ENCODE peak calls at places on chromosomes 12 and 14, in four cellular contexts. I, U, R and N are unnamed samples.

GRCh38 chr14:102774391-102775153 is 2.7 kb upstream of the TRAF3 start:
- DNase-seq in R (peak), I (peak), U (peak), N (peak)

GRCh38 chr12:130482448-130482847 is 144.8 kb downstream of the PIWIL1 start:
- DNase-seq in U (peak), I (no peak), R (no peak), N (no peak)

GRCh38 chr12:59459966-59460365 is 135.9 kb upstream of the SLC16A7 start:
- DNase-seq in R (no peak), I (no peak), U (no peak), N (no peak)

GRCh38 chr12:77888611-77889010 is 57.9 kb downstream of the NAV3 start:
- DNase-seq in R (no peak), U (no peak), I (peak), N (no peak)

GRCh38 chr14:100317897-100318808 is 5.0 kb upstream of the SLC25A47 start:
- DNase-seq in I (no peak), U (peak), R (peak), N (peak)

GRCh38 chr14:104095426-104096310 is 10.2 kb downstream of the ASPG start:
- DNase-seq in I (no peak), U (no peak), R (no peak), N (no peak)

GRCh38 chr12:68913682-68914081 is 19.3 kb downstream of the CPM start:
- DNase-seq in U (no peak), R (no peak), I (no peak), N (no peak)

GRCh38 chr14:65949711-65950516 is 536.3 kb upstream of the CCDC196 start:
- DNase-seq in I (peak), R (peak), U (no peak), N (peak)

GRCh38 chr14:46344327-46344937 is 307.1 kb downstream of the RPL10L start:
- DNase-seq in R (no peak), U (no peak), I (peak), N (peak)

DNA sequence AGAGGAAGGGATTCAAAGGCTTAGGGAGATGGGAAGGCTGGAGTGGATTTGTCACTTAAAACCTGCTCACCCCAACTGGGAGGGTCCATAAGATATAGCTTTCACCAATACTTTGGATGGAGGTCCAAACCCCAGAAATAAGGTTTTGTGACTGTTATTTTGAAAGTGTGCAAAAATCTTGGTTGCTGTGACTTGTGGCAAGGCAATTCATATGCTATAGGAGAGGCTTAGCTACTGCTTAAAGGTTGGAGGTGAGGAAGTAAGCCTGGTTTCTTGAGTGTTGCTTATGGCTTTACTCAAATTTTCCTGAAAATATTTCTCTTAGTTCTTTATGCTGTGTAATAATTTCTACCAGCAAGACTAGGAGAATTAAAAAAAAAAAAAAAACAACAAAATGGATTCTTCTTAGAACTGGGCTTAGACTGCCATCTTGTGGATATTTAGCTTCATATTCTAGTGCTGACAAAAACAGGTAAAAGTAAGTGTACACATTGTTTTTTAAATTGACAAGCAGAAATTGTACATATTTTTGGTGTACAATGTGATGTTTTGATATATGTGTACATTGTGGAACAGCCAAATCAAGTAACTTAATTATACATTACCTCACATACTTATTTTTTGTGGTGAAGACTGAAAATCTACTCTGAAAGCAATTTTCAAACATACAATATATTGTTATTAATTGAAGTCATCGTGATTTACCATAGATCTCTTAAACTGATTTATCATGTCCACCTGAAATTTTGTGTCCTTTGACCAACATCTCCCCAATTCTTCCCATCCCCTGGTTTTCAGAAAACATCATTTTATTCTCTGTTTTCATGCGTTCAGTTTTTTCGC is 23.0 kb downstream of the PDE6H start:
- DNase-seq in U (no peak), I (peak), R (peak), N (peak)
- TF ChIP-seq ELF4 in U (no peak), I (no peak), R (no peak), N (no peak)

GRCh38 chr12:97781342-97781741 is 318.7 kb downstream of the RMST start:
- DNase-seq in I (no peak), R (no peak), U (no peak), N (no peak)

DNA sequence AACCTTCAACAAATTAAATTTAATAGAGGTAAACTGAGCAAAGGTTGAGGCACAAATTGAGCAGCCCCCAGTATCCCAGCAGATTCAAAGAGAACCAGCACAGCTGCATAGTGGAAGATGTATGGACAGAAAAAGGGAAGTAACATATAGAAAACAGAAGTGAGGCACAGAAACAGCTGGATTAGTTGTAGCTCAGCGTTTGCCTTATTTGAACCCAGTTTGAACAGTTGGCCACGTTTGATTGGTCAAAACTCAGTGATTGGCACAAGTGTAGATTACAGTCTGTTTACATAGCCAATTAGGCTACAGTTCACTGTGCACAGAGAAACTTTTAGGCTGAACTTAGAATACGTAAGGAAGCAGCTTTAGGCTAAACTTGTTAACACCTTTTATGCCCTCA is 315.5 kb downstream of the RMST start:
- DNase-seq in R (no peak), U (no peak), I (no peak), N (no peak)
- TF ChIP-seq ELF4 in R (no peak), U (no peak), I (no peak), N (no peak)

GRCh38 chr12:11705010-11705409 is 55.5 kb downstream of the ETV6 start:
- DNase-seq in R (no peak), I (peak), U (no peak), N (no peak)
- TF ChIP-seq ELF4 in R (no peak), I (no peak), U (no peak), N (no peak)

DNA sequence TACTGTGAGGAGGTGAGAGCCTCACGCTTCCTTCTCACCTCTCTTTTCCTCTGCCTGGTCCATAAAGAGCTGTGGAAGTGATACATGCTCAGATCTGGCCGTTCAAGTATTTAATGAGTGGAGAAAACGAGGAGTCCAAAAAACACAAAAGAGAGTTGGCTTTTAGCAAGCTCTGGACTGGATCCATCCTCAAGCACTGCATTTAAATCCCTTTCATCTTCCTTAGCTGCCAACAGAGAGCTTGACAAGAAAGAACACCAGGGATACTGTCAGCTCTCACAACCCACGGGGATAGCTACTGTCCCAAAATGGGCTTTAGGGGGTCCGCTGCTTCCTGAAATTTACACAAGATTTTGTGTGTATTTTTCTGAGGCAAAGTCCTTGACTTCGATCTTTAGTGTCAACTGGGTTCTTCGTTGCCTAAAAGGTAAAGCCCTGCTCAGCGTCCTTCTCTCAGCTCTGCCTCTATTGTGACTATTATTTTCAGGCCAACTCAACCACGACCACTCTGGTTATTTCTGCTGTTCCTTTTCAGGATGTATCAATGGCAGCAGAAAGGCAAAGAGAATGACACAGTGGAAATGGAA is 120.9 kb downstream of the TMTC1 start:
- DNase-seq in R (no peak), U (no peak), I (no peak), N (no peak)
- TF ChIP-seq ELF4 in R (no peak), U (no peak), I (no peak), N (no peak)

GRCh38 chr12:23843958-23844357 is 105.5 kb downstream of the SOX5 start:
- DNase-seq in U (no peak), R (no peak), I (no peak), N (no peak)
- TF ChIP-seq ELF4 in U (no peak), R (no peak), I (no peak), N (no peak)

GRCh38 chr14:54696998-54697397 is 130.1 kb downstream of the SAMD4A start:
- DNase-seq in U (no peak), I (no peak), R (no peak), N (no peak)

GRCh38 chr14:54699735-54700134 is 132.8 kb downstream of the SAMD4A start:
- DNase-seq in R (no peak), U (no peak), I (no peak), N (no peak)

GRCh38 chr14:54699087-54699530 is 132.2 kb downstream of the SAMD4A start:
- DNase-seq in I (no peak), U (no peak), R (no peak), N (no peak)

GRCh38 chr14:54698501-54698900 is 131.6 kb downstream of the SAMD4A start:
- DNase-seq in U (no peak), R (no peak), I (no peak), N (no peak)

DNA sequence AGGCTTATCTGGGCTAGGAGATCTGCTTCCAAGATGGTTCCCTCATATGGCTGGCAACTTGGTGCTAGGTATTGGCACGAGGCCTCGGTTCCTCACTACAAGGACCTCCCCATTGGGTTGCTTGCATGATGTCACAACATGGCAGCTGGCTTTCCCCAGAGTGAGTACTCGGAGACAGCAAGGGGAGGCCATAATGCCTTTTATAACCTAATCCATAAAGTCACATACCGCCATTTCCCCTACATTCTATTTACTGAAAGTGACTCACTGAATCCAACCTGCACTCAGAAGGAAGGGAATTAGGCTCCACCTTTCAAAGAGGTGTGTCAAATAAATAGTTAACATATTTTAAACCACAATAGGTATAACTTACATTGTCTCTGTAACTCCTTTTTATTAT is 130.9 kb downstream of the SAMD4A start:
- DNase-seq in U (no peak), R (no peak), I (no peak), N (no peak)
- TF ChIP-seq ELF4 in U (no peak), R (no peak), I (no peak), N (no peak)

DNA sequence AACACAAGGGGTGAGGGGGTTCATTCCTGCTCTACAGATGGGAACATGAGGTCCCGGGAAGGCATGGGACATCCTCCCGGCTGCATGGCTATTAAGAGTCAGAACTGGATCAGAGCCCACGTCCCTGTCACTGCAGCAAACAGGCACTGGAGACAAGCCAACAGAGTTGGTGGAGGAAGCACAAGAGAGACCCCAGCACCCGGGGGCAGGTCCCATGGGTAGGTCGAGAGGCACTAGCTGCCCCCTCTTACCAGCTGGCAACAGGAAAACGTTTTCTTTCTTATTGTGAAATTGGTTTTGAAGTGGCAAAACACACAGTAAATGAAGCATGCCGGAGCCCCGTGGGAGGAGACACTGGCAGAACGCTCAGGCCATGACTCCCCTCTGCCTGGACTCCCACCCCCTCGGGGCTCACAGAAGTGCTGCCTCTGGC is 43.6 kb downstream of the SYNE3 start:
- DNase-seq in R (no peak), I (no peak), U (no peak), N (no peak)
- TF ChIP-seq ELF4 in R (no peak), I (no peak), U (no peak), N (no peak)

DNA sequence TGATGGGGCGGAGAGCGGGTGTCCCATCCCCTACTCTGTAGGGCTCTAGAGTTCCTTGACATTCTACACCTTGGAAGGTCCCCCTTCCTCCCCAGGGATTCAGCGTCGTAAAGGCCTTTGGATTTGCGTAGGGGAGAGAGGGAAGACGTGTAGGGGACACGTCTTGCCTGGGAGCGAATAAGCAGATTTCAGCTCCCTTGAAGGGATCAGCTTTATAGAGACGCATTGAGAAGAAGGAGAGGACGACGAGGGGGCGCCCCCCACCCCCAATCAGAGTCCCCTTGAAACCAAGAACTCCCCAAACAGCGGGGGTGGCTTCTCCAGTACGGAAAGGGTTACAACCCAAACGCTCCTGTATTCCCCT is 324 bp downstream of the CALCOCO1 start:
- DNase-seq in I (no peak), U (no peak), R (peak), N (no peak)
- TF ChIP-seq ELF4 in I (no peak), U (no peak), R (no peak), N (no peak)

GRCh38 chr14:105153739-105154475 is 14.7 kb downstream of the JAG2 start:
- DNase-seq in I (no peak), U (no peak), R (no peak), N (no peak)
- TF ChIP-seq ELF4 in I (no peak), U (no peak), R (no peak), N (no peak)

DNA sequence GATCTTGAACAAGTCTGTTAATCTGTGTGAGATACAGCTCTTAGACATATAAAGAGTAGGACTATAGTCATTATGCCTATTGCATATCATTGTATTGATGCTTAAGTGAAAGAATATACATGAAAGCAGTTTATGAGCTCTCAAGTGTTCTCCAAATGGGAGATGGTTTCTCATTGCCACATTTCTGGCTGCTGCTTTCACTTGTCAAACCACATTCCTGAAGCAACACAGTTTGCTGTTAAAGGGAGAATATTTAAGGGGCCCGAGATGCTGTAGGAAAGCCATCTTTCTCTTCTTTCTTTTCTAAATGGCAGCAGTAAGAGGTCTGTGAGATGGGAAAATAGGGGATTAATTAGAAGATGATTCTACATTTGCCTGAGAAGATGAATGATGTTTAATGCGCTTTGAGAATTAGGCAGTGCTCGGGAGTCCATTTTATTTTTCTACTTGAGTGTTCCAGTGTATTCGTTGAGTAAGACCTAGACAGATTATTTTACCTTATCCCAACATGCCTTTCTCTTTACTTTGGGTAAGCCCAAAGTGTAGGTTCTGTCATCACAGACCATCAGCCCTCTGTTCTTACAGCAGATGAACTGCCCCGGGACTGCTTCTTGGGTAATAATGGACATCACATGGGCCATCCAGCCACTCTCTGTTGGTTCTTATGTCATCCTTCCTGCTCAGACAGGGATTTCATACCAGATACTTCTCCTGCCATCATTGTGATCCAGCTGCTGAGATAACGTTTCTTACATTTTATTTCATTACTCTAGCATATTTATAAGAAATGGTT is 35.6 kb downstream of the ANO4 start:
- DNase-seq in U (no peak), R (no peak), I (no peak), N (no peak)
- TF ChIP-seq ELF4 in U (no peak), R (no peak), I (no peak), N (no peak)